ENCODE peak calls at places on chromosomes 6 and 20, in eight cellular contexts. B is GM20000, S is lower lobe of right lung, K is HFFc6, C is hepatocyte, J is stromal cell of bone marrow, H is HL-60, I is HT-29. R is an unnamed sample.

GRCh38 chr6:52994031-52994788 is 874 bp downstream of the GSTA4 start:
- DNase-seq in J (no peak), K (peak), S (no peak), H (no peak), I (peak), C (peak), B (no peak), R (no peak)

GRCh38 chr6:165664553-165665383 is 1.7 kb upstream of the PDE10A start:
- DNase-seq in H (no peak), K (no peak), C (no peak), I (no peak), J (no peak), B (no peak), S (no peak), R (no peak)

GRCh38 chr20:45822863-45823262 is 4.2 kb downstream of the TNNC2 start:
- DNase-seq in H (peak), J (no peak), S (no peak), C (no peak), I (peak), B (no peak), K (peak), R (no peak)

GRCh38 chr20:1241456-1241855 is 15.6 kb downstream of the RAD21L1 start:
- DNase-seq in H (no peak), J (no peak), I (no peak), S (no peak), B (no peak), C (no peak), K (no peak), R (no peak)

GRCh38 chr20:53303361-53303760 is 290.3 kb downstream of the ZNF217 start:
- DNase-seq in C (no peak), I (no peak), J (no peak), H (no peak), B (no peak), K (no peak), S (no peak), R (no peak)

GRCh38 chr20:63501818-63502670 is 3.2 kb upstream of the EEF1A2 start:
- DNase-seq in I (peak), H (no peak), S (no peak), B (no peak), C (no peak), J (no peak), K (peak), R (no peak)

GRCh38 chr6:165383323-165383722 is 73.9 kb upstream of the C6orf118 start:
- DNase-seq in B (no peak), I (no peak), S (no peak), H (no peak), J (no peak), K (no peak), C (no peak), R (no peak)

GRCh38 chr6:26199057-26199772 is 112.0 kb downstream of the HFE start:
- DNase-seq in K (peak), J (peak), I (peak), S (peak), B (peak), H (peak), C (peak), R (peak)

GRCh38 chr6:38400101-38400500 is 239.6 kb downstream of the BTBD9 start:
- DNase-seq in C (no peak), B (no peak), S (no peak), I (no peak), J (no peak), H (no peak), K (no peak), R (no peak)

GRCh38 chr6:46062991-46063390 is 47.3 kb upstream of the CLIC5 start:
- DNase-seq in S (no peak), C (no peak), H (no peak), I (no peak), J (no peak), B (no peak), K (no peak), R (no peak)

GRCh38 chr6:121504227-121504626 is 68.8 kb downstream of the GJA1 start:
- DNase-seq in S (no peak), C (peak), J (peak), H (no peak), B (no peak), I (no peak), K (peak), R (no peak)

GRCh38 chr20:44642203-44643153 is 9.0 kb downstream of the ADA start:
- DNase-seq in B (peak), K (peak), S (peak), C (peak), J (peak), H (peak), I (peak), R (no peak)

GRCh38 chr6:30742316-30743098 is at the start of gene FLOT1:
- DNase-seq in K (peak), J (peak), B (peak), S (peak), C (peak), H (peak), I (peak), R (peak)

GRCh38 chr6:146578054-146578453 is 20.7 kb upstream of the ADGB start:
- DNase-seq in S (no peak), J (no peak), H (no peak), K (no peak), C (no peak), I (no peak), B (no peak), R (no peak)

GRCh38 chr6:152071843-152072242 is 264.4 kb downstream of the ESR1 start:
- DNase-seq in C (no peak), I (no peak), J (no peak), B (no peak), H (no peak), S (no peak), K (no peak), R (no peak)

GRCh38 chr20:44464514-44464913 is 11.2 kb upstream of the TTPAL start:
- DNase-seq in H (no peak), J (no peak), I (no peak), S (no peak), C (no peak), K (no peak), B (no peak), R (no peak)

GRCh38 chr6:114987281-114987680 is 644.5 kb upstream of the HS3ST5 start:
- DNase-seq in J (no peak), S (no peak), C (no peak), B (no peak), H (peak), K (no peak), I (no peak), R (no peak)

GRCh38 chr20:33766686-33767085 is 34.9 kb downstream of the ZNF341 start:
- DNase-seq in C (no peak), J (no peak), H (no peak), K (no peak), B (no peak), I (no peak), S (no peak), R (no peak)

GRCh38 chr20:54173653-54174451 is at the start of gene CYP24A1:
- DNase-seq in J (no peak), H (peak), I (peak), K (no peak), S (peak), C (peak), B (no peak), R (no peak)

GRCh38 chr6:56902551-56903464 is 52.1 kb upstream of the BEND6 start:
- DNase-seq in I (peak), S (no peak), J (peak), H (no peak), K (peak), C (peak), B (peak), R (no peak)

GRCh38 chr6:131685266-131685780 is 15.9 kb downstream of the OR2A4 start:
- DNase-seq in B (peak), C (no peak), J (no peak), I (no peak), H (no peak), K (no peak), S (no peak), R (no peak)

GRCh38 chr6:150395388-150396009 is 26.7 kb downstream of the IYD start:
- DNase-seq in C (peak), H (peak), I (peak), J (no peak), K (peak), S (peak), B (peak), R (peak)

GRCh38 chr6:22448311-22448711 is 121.1 kb upstream of the HDGFL1 start:
- DNase-seq in S (no peak), H (no peak), K (no peak), J (peak), C (peak), B (no peak), I (no peak), R (no peak)

GRCh38 chr6:114304304-114304887 is 38.4 kb downstream of the HS3ST5 start:
- DNase-seq in H (no peak), K (peak), B (no peak), S (no peak), I (peak), C (peak), J (peak), R (no peak)

GRCh38 chr6:134982161-134982560 is 32.3 kb upstream of the ALDH8A1 start:
- DNase-seq in K (no peak), J (no peak), C (no peak), B (no peak), I (no peak), H (no peak), S (no peak), R (no peak)

R was measured in memory B cell.